ENCODE peak calls at places on chromosome 19, in eight cellular contexts. Q is substantia nigra, U is AG09309, V is GM23248, H is iPS-NIHi11, Z is T-helper 9 cell, R is neural progenitor cell, M is breast epithelium. W is an unnamed sample.

GRCh38 chr19:15448778-15449619 is 757 bp downstream of the WIZ start:
- DNase-seq in R (peak), U (no peak), H (peak), Q (no peak), M (no peak), Z (no peak), V (peak), W (no peak)

GRCh38 chr19:4013886-4014540 is 6.5 kb downstream of the PIAS4 start:
- DNase-seq in R (no peak), V (no peak), H (peak), Z (no peak), U (no peak), M (no peak), Q (no peak), W (no peak)

GRCh38 chr19:3572855-3573161 is at the start of gene HMG20B:
- DNase-seq in U (no peak), R (no peak), Q (no peak), Z (no peak), M (no peak), H (no peak), V (no peak), W (no peak)

GRCh38 chr19:1027020-1027952 is 878 bp downstream of the CNN2 start:
- DNase-seq in U (no peak), M (no peak), H (no peak), V (peak), Z (no peak), R (peak), Q (no peak), W (no peak)

GRCh38 chr19:45595814-45596213 is 6.2 kb downstream of the GPR4 start:
- DNase-seq in Z (no peak), R (no peak), M (no peak), V (peak), Q (no peak), U (no peak), H (no peak), W (no peak)

GRCh38 chr19:54299126-54299498 is 13.9 kb downstream of the LILRA5 start:
- DNase-seq in V (no peak), R (no peak), H (no peak), M (no peak), Q (no peak), Z (no peak), U (no peak), W (no peak)

GRCh38 chr19:16372065-16372915 is 47.7 kb downstream of the KLF2 start:
- DNase-seq in Q (no peak), Z (no peak), V (no peak), R (no peak), M (no peak), H (no peak), U (no peak), W (no peak)

GRCh38 chr19:45554481-45554880 is 30.1 kb downstream of the OPA3 start:
- DNase-seq in V (peak), M (no peak), Q (no peak), U (no peak), Z (no peak), H (no peak), R (no peak), W (no peak)

GRCh38 chr19:12092065-12092867 is 27.7 kb downstream of the ZNF844 start:
- DNase-seq in Z (peak), U (peak), M (peak), Q (peak), V (peak), H (peak), R (peak), W (peak)

GRCh38 chr19:283395-283794 is 7.8 kb downstream of the PLPP2 start:
- DNase-seq in M (no peak), U (no peak), H (no peak), Q (no peak), R (no peak), Z (no peak), V (no peak), W (no peak)

GRCh38 chr19:41225238-41226052 is 6.4 kb downstream of the AXL start:
- DNase-seq in M (no peak), R (peak), H (peak), Q (no peak), V (peak), Z (no peak), U (peak), W (peak)

GRCh38 chr19:36182612-36183454 is 30.6 kb upstream of the COX7A1 start:
- DNase-seq in M (no peak), H (no peak), Z (no peak), R (peak), V (no peak), Q (no peak), U (no peak), W (no peak)

GRCh38 chr19:40619333-40620160 is 18.4 kb downstream of the LTBP4 start:
- DNase-seq in U (no peak), Q (no peak), M (no peak), Z (no peak), V (no peak), R (no peak), H (no peak), W (no peak)

GRCh38 chr19:35545001-35545854 is at the start of gene TMEM147:
- DNase-seq in H (peak), Z (peak), U (peak), M (peak), R (peak), V (peak), Q (peak), W (peak)

GRCh38 chr19:11422163-11423068 is 3.3 kb upstream of the RGL3 start:
- DNase-seq in R (peak), Z (peak), M (peak), U (no peak), V (peak), Q (no peak), H (peak), W (no peak)

GRCh38 chr19:45356760-45357444 is 13.5 kb downstream of the ERCC2 start:
- DNase-seq in Q (no peak), V (no peak), H (peak), U (no peak), R (no peak), Z (no peak), M (no peak), W (no peak)

GRCh38 chr19:52689804-52690394 is 44.9 kb downstream of the ZNF611 start:
- DNase-seq in Q (no peak), V (peak), U (no peak), R (peak), Z (peak), M (peak), H (peak), W (no peak)

GRCh38 chr19:45507864-45508680 is 793 bp downstream of the VASP start:
- DNase-seq in R (peak), Z (peak), M (no peak), H (peak), V (peak), U (no peak), Q (no peak), W (no peak)

GRCh38 chr19:34300962-34301361 is 46.6 kb downstream of the GARRE1 start:
- DNase-seq in Z (no peak), R (no peak), H (no peak), Q (no peak), V (no peak), M (no peak), U (no peak), W (no peak)

GRCh38 chr19:1324792-1325567 is 39.3 kb downstream of the EFNA2 start:
- DNase-seq in R (no peak), U (no peak), H (peak), M (peak), V (peak), Z (no peak), Q (peak), W (peak)

GRCh38 chr19:34662919-34663318 is 14.0 kb downstream of the SCGB2B2 start:
- DNase-seq in V (peak), H (peak), Q (no peak), M (no peak), R (peak), U (no peak), Z (peak), W (no peak)

GRCh38 chr19:7516878-7517277 is 975 bp downstream of the ZNF358 start:
- DNase-seq in Z (no peak), Q (no peak), M (no peak), R (no peak), H (no peak), U (no peak), V (peak), W (no peak)

GRCh38 chr19:2461751-2462634 is 5.2 kb upstream of the LMNB2 start:
- DNase-seq in V (peak), M (no peak), H (peak), R (peak), Q (no peak), Z (peak), U (no peak), W (no peak)

GRCh38 chr19:46976845-46977320 is 42.8 kb upstream of the NPAS1 start:
- DNase-seq in V (peak), H (peak), R (peak), U (peak), M (no peak), Z (no peak), Q (no peak), W (no peak)

GRCh38 chr19:54062643-54063042 is 1.1 kb downstream of the VSTM1 start:
- DNase-seq in Q (no peak), M (no peak), U (no peak), Z (no peak), R (no peak), V (no peak), H (no peak), W (no peak)

GRCh38 chr19:57961785-57962184 is 12.5 kb downstream of the C19orf18 start:
- DNase-seq in V (no peak), Z (no peak), U (no peak), R (no peak), Q (no peak), H (no peak), M (no peak), W (no peak)

GRCh38 chr19:46296722-46297431 is at the start of gene HIF3A:
- DNase-seq in M (no peak), V (peak), H (peak), Z (no peak), R (peak), U (no peak), Q (peak), W (peak)

GRCh38 chr19:31356587-31357314 is 7.5 kb upstream of the TSHZ3 start:
- DNase-seq in U (no peak), H (peak), Z (peak), R (peak), Q (no peak), V (no peak), M (no peak), W (no peak)

GRCh38 chr19:34979819-34980640 is 16.0 kb upstream of the ZNF792 start:
- DNase-seq in U (no peak), H (no peak), M (no peak), V (no peak), Q (no peak), Z (no peak), R (no peak), W (no peak)

GRCh38 chr19:42683917-42684513 is 56.3 kb downstream of the PSG3 start:
- DNase-seq in R (peak), U (no peak), M (no peak), V (peak), Q (no peak), Z (no peak), H (peak), W (no peak)

GRCh38 chr19:15025237-15025636 is 24.0 kb upstream of the CASP14 start:
- DNase-seq in Z (no peak), U (no peak), R (no peak), Q (no peak), H (no peak), M (no peak), V (no peak), W (no peak)

GRCh38 chr19:19444694-19445155 is 39.2 kb downstream of the GATAD2A start:
- DNase-seq in H (no peak), Z (no peak), V (peak), R (no peak), U (no peak), Q (no peak), M (no peak), W (no peak)